ENCODE peak calls at places on chromosomes 6 and 20, in four cellular contexts. R, Y, D and M are unnamed samples. For H3K79me2, the result is how much of the 10 kb centered on the place peaks cover.

GRCh38 chr6:158706369-158706982 is 56.6 kb downstream of the SYTL3 start:
- DNase-seq in R (peak), Y (peak), D (no peak), M (peak)

GRCh38 chr6:89536230-89536629 is 102.3 kb downstream of the LYRM2 start:
- DNase-seq in R (no peak), Y (no peak), D (no peak), M (peak)

GRCh38 chr6:156167289-156168076 is 609.7 kb upstream of the ARID1B start:
- DNase-seq in R (no peak), Y (no peak), D (no peak), M (no peak)

GRCh38 chr6:74041420-74041819 is 345.4 kb downstream of the CD109 start:
- DNase-seq in R (no peak), Y (no peak), D (no peak), M (peak)

GRCh38 chr6:163314791-163315404 is 99.6 kb upstream of the QKI start:
- DNase-seq in R (no peak), Y (no peak), D (no peak), M (no peak)

GRCh38 chr6:147297663-147298313 is 93.6 kb downstream of the STXBP5 start:
- DNase-seq in R (no peak), Y (no peak), D (no peak), M (no peak)

GRCh38 chr6:26233608-26234420 is 131.2 kb upstream of the BTN3A2 start:
- DNase-seq in R (no peak), Y (peak), D (peak), M (peak)

GRCh38 chr6:81933089-81933488 is 180.6 kb upstream of the TENT5A start:
- DNase-seq in R (no peak), Y (no peak), D (no peak), M (no peak)

GRCh38 chr6:77136086-77136485 is 327.2 kb downstream of the HTR1B start:
- DNase-seq in R (no peak), Y (no peak), D (no peak), M (no peak)

GRCh38 chr20:25317351-25318075 is 69.6 kb downstream of the PYGB start:
- DNase-seq in R (no peak), Y (no peak), D (no peak), M (no peak)

GRCh38 chr20:38023181-38024085 is 9.8 kb downstream of the TTI1 start:
- DNase-seq in R (peak), Y (no peak), D (no peak), M (no peak)

GRCh38 chr6:30881987-30882763 is 2.1 kb upstream of the DDR1 start:
- DNase-seq in R (no peak), Y (no peak), D (no peak), M (peak)

GRCh38 chr6:74912234-74912633 is 293.6 kb downstream of the COL12A1 start:
- DNase-seq in R (no peak), Y (no peak), D (no peak), M (no peak)

GRCh38 chr6:112931835-112932234 is 584.7 kb downstream of the RFPL4B start:
- DNase-seq in R (no peak), Y (no peak), D (no peak), M (no peak)

GRCh38 chr20:3067139-3068009 is 4.0 kb upstream of the OXT start:
- DNase-seq in R (no peak), Y (no peak), D (no peak), M (no peak)

GRCh38 chr6:44422534-44422933 is 35.0 kb downstream of the CDC5L start:
- DNase-seq in R (no peak), Y (no peak), D (no peak), M (no peak)

GRCh38 chr6:35059606-35060355 is 81.4 kb downstream of the TCP11 start:
- DNase-seq in R (no peak), Y (no peak), D (no peak), M (peak)

GRCh38 chr20:8670900-8671229 is 398.0 kb upstream of the PLCB4 start:
- DNase-seq in R (no peak), Y (no peak), D (no peak), M (no peak)

GRCh38 chr20:37007898-37008649 is 56.6 kb upstream of the SAMHD1 start:
- DNase-seq in R (peak), Y (no peak), D (no peak), M (no peak)

GRCh38 chr20:11906626-11907480 is 10.8 kb upstream of the BTBD3 start:
- DNase-seq in R (no peak), Y (no peak), D (no peak), M (no peak)

GRCh38 chr6:152669894-152670293 is 27.8 kb upstream of the MYCT1 start:
- DNase-seq in R (peak), Y (no peak), D (no peak), M (peak)

GRCh38 chr20:49160057-49160929 is 27.8 kb downstream of the STAU1 start:
- DNase-seq in R (no peak), Y (no peak), D (no peak), M (no peak)

GRCh38 chr6:157222201-157222981 is 100.9 kb downstream of the TMEM242 start:
- DNase-seq in R (no peak), Y (no peak), D (no peak), M (no peak)

GRCh38 chr6:111129003-111129402 is 41.7 kb downstream of the SLC16A10 start:
- DNase-seq in R (peak), Y (no peak), D (no peak), M (no peak)

GRCh38 chr6:53465732-53466131 is 79.2 kb downstream of the GCLC start:
- DNase-seq in R (peak), Y (no peak), D (no peak), M (no peak)

GRCh38 chr6:122956376-122956775 is 39.7 kb upstream of the CLVS2 start:
- DNase-seq in R (no peak), Y (no peak), D (no peak), M (peak)

GRCh38 chr20:48635791-48636267 is 192.0 kb downstream of the PREX1 start:
- DNase-seq in R (peak), Y (peak), D (no peak), M (peak)

GRCh38 chr6:42013134-42013516 is 37.2 kb upstream of the TAF8 start:
- DNase-seq in R (no peak), Y (no peak), D (no peak), M (no peak)

GRCh38 chr20:59177266-59178250 is 13.9 kb downstream of the ZNF831 start:
- DNase-seq in R (no peak), Y (no peak), D (no peak), M (no peak)

GRCh38 chr6:4169028-4169789 is 33.8 kb upstream of the ECI2 start:
- DNase-seq in R (no peak), Y (peak), D (no peak), M (peak)

GRCh38 chr6:4649728-4650127 is 126.5 kb upstream of the CDYL start:
- DNase-seq in R (no peak), Y (no peak), D (no peak), M (no peak)

GRCh38 chr6:45697605-45698004 is 318.1 kb downstream of the CLIC5 start:
- DNase-seq in R (no peak), Y (no peak), D (no peak), M (no peak)

GRCh38 chr6:164247106-164247505 is 832.6 kb downstream of the QKI start:
- DNase-seq in R (no peak), Y (no peak), D (no peak), M (no peak)

GRCh38 chr6:108626777-108627176 is 66.1 kb downstream of the FOXO3 start:
- DNase-seq in R (no peak), Y (no peak), D (no peak), M (no peak)
- TF ChIP-seq CREB1 in R (no peak), Y (no peak), D (no peak), M (no peak)

GRCh38 chr6:142542704-142543233 is 241.0 kb downstream of the ADGRG6 start:
- DNase-seq in R (no peak), Y (peak), D (no peak), M (peak)

GRCh38 chr6:142534484-142534883 is 232.7 kb downstream of the ADGRG6 start:
- DNase-seq in R (no peak), Y (no peak), D (no peak), M (no peak)

GRCh38 chr6:142543576-142543975 is 241.8 kb downstream of the ADGRG6 start:
- DNase-seq in R (no peak), Y (no peak), D (no peak), M (no peak)

GRCh38 chr6:142537612-142538478 is 236.0 kb downstream of the ADGRG6 start:
- DNase-seq in R (peak), Y (peak), D (no peak), M (peak)
- TF ChIP-seq JUNB in R (no peak), Y (no peak), D (no peak), M (no peak)

DNA sequence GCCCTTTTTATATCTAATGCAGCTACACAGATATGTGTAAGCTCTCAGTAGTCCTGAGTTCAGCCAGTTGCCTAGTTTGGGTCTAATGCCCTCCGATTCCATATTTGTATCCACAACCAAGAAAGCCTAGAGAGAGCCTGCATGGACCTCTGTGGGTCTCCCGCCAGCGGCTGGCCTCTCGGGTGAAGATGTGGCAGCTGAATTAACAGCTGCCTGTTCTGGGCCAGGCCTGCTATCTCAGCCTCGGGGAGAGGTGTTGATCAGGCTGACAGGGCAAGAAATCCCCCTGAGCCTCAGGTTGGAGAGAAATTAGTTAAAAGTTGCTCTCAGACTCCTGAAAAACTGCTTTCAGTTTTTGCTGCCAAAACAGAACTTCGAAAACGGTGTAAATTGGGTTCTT is 19.8 kb downstream of the PTK7 start:
- DNase-seq in R (no peak), Y (no peak), D (no peak), M (no peak)
- H3K79me2 ChIP-seq in R (half or more), Y (under half), D (under half), M (half or more)

DNA sequence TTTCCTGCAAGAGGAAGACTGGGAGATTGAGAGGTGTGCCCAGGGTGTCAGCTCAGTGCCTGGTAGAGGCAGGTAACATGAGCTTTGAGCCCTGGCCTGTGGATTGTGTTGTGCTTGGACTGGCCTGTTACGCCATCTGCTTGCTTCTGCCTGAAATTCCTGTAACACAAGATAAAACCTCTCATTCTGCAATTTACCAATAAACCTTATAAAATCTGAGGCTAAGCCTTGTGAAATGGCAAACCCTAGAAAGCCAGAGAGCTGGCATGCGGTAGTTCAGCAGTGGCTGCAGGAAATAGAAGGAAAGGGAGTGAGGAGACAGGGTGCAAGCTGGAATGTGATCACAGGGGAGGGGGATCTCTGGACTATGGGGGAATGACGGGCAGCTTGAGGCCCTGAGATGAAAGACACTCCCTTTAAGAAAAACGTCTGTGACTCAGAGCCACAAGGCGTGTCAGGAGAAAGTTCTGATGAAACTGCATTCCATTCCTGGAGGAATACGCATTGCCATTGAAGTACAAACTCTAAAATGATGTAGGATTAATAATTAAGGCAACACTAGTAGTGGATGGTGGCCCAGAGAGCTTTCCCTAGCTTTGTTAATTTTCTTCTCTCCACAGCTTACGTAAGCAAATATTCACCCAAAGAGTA is 26.3 kb upstream of the TFAP2A start:
- DNase-seq in R (peak), Y (no peak), D (no peak), M (no peak)
- TF ChIP-seq CREB1 in R (no peak), Y (no peak), D (no peak), M (no peak)